ENCODE peak calls at places on chromosomes 12 and 14, in four cellular contexts. One of them, this sample, is unnamed.

GRCh38 chr12:112170376-112170775 is 45.0 kb downstream of the TRAFD1 start:
- DNase-seq in mucosa of descending colon: no peak
- DNase-seq in colonic mucosa: no peak
- DNase-seq in fibroblast of mammary gland: peak; percentile 34
- DNase-seq in this sample: no peak

GRCh38 chr12:54479421-54479820 is 6.0 kb upstream of the GTSF1 start:
- DNase-seq in mucosa of descending colon: no peak
- DNase-seq in colonic mucosa: no peak
- DNase-seq in fibroblast of mammary gland: peak; percentile 40
- DNase-seq in this sample: no peak

GRCh38 chr12:131010376-131011131 is 56.8 kb downstream of the ADGRD1 start:
- DNase-seq in mucosa of descending colon: no peak
- DNase-seq in colonic mucosa: no peak
- DNase-seq in fibroblast of mammary gland: no peak
- DNase-seq in this sample: no peak

GRCh38 chr14:102584871-102585869 is 7.3 kb upstream of the RCOR1 start:
- DNase-seq in mucosa of descending colon: peak; percentile 51
- DNase-seq in colonic mucosa: peak; percentile 50
- DNase-seq in fibroblast of mammary gland: no peak
- DNase-seq in this sample: no peak

GRCh38 chr12:69431604-69432222 is 38.5 kb upstream of the FRS2 start:
- DNase-seq in mucosa of descending colon: no peak
- DNase-seq in colonic mucosa: no peak
- DNase-seq in fibroblast of mammary gland: no peak
- DNase-seq in this sample: no peak

GRCh38 chr12:59600174-59600573 is 4.3 kb downstream of the SLC16A7 start:
- DNase-seq in mucosa of descending colon: no peak
- DNase-seq in colonic mucosa: no peak
- DNase-seq in fibroblast of mammary gland: peak; percentile 79
- DNase-seq in this sample: no peak

GRCh38 chr12:75578546-75578945 is 67.1 kb upstream of the KRR1 start:
- DNase-seq in mucosa of descending colon: no peak
- DNase-seq in colonic mucosa: no peak
- DNase-seq in fibroblast of mammary gland: no peak
- DNase-seq in this sample: no peak

GRCh38 chr14:102403028-102403427 is 40.3 kb downstream of the TECPR2 start:
- DNase-seq in mucosa of descending colon: no peak
- DNase-seq in colonic mucosa: no peak
- DNase-seq in fibroblast of mammary gland: no peak
- DNase-seq in this sample: no peak

GRCh38 chr14:89907655-89908054 is 46.9 kb downstream of the EFCAB11 start:
- DNase-seq in mucosa of descending colon: no peak
- DNase-seq in colonic mucosa: no peak
- DNase-seq in fibroblast of mammary gland: no peak
- DNase-seq in this sample: no peak

GRCh38 chr14:85934886-85935254 is 404.9 kb downstream of the FLRT2 start:
- DNase-seq in mucosa of descending colon: no peak
- DNase-seq in colonic mucosa: no peak
- DNase-seq in fibroblast of mammary gland: peak; percentile 2
- DNase-seq in this sample: no peak

GRCh38 chr12:6045438-6045837 is 79.0 kb downstream of the VWF start:
- DNase-seq in mucosa of descending colon: no peak
- DNase-seq in colonic mucosa: no peak
- DNase-seq in fibroblast of mammary gland: no peak
- DNase-seq in this sample: no peak

GRCh38 chr12:49705479-49706267 is 1.5 kb downstream of the FMNL3 start:
- DNase-seq in mucosa of descending colon: peak; percentile 41
- DNase-seq in colonic mucosa: no peak
- DNase-seq in fibroblast of mammary gland: peak; percentile 80
- DNase-seq in this sample: no peak

GRCh38 chr14:64232095-64232830 is 61.9 kb downstream of the ESR2 start:
- DNase-seq in mucosa of descending colon: no peak
- DNase-seq in colonic mucosa: no peak
- DNase-seq in fibroblast of mammary gland: peak; percentile 96
- DNase-seq in this sample: no peak

GRCh38 chr14:32343926-32344430 is 14.9 kb downstream of the AKAP6 start:
- DNase-seq in mucosa of descending colon: no peak
- DNase-seq in colonic mucosa: no peak
- DNase-seq in fibroblast of mammary gland: peak; percentile 18
- DNase-seq in this sample: no peak

GRCh38 chr14:100824156-100824555 is 1.8 kb upstream of the MEG3 start:
- DNase-seq in mucosa of descending colon: peak; percentile 33
- DNase-seq in colonic mucosa: no peak
- DNase-seq in fibroblast of mammary gland: peak; percentile 51
- DNase-seq in this sample: no peak

GRCh38 chr14:59337151-59337611 is 128.0 kb downstream of the GPR135 start:
- DNase-seq in mucosa of descending colon: no peak
- DNase-seq in colonic mucosa: no peak
- DNase-seq in fibroblast of mammary gland: peak; percentile 63
- DNase-seq in this sample: no peak

GRCh38 chr12:113908584-113909100 is 57.5 kb downstream of the RBM19 start:
- DNase-seq in mucosa of descending colon: no peak
- DNase-seq in colonic mucosa: no peak
- DNase-seq in fibroblast of mammary gland: no peak
- DNase-seq in this sample: no peak

GRCh38 chr12:126617312-126617711 is 1552.1 kb downstream of the AACS start:
- DNase-seq in mucosa of descending colon: no peak
- DNase-seq in colonic mucosa: no peak
- DNase-seq in fibroblast of mammary gland: peak; percentile 10
- DNase-seq in this sample: no peak

GRCh38 chr14:36656769-36657408 is 4.8 kb upstream of the PAX9 start:
- DNase-seq in mucosa of descending colon: no peak
- DNase-seq in colonic mucosa: no peak
- DNase-seq in fibroblast of mammary gland: no peak
- DNase-seq in this sample: no peak

GRCh38 chr12:86247871-86248270 is 8.3 kb downstream of the MGAT4C start:
- DNase-seq in mucosa of descending colon: no peak
- DNase-seq in colonic mucosa: no peak
- DNase-seq in fibroblast of mammary gland: no peak
- DNase-seq in this sample: no peak
- TF ChIP-seq CTCF in mucosa of descending colon: no peak
- TF ChIP-seq CTCF in colonic mucosa: no peak
- TF ChIP-seq CTCF in fibroblast of mammary gland: no peak
- TF ChIP-seq CTCF in this sample: no peak

GRCh38 chr12:124284368-124284767 is 10.5 kb upstream of the RFLNA start:
- DNase-seq in mucosa of descending colon: no peak
- DNase-seq in colonic mucosa: no peak
- DNase-seq in fibroblast of mammary gland: no peak
- DNase-seq in this sample: no peak
- TF ChIP-seq CTCF in mucosa of descending colon: no peak
- TF ChIP-seq CTCF in colonic mucosa: no peak
- TF ChIP-seq CTCF in fibroblast of mammary gland: no peak
- TF ChIP-seq CTCF in this sample: no peak

GRCh38 chr12:21165048-21165447 is 34.1 kb downstream of the SLCO1B1 start:
- DNase-seq in mucosa of descending colon: no peak
- DNase-seq in colonic mucosa: no peak
- DNase-seq in fibroblast of mammary gland: no peak
- DNase-seq in this sample: no peak

DNA sequence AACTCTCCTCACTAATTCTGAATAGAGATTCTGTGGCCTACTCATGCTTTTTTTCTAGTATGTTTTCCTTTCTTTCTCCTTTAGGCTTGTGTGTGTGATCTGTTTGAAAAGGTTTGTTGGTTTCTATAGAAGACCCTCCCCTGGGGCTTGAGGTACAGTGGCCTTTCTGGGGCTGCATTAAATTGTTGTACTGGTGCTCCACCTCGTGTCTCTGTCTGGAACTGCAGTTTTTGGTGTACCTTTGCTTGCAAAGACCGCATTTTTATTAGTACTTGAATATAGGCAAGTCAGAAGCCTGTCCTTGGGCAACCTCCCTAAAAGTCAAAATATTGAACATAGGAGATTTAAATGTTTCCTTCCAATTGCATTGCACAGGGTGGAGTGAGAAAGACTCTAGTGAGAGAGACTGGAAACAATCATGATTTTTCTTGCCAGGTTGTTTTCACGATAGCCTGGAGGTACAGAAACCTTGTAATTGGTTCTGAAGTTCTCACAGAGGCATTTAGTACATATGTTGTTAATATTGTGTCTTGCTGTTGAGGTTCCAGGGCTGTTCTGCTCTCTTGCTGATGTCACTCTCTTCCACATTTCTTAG is 39.0 kb downstream of the SLCO1B1 start:
- DNase-seq in mucosa of descending colon: no peak
- DNase-seq in colonic mucosa: peak; percentile 50
- DNase-seq in fibroblast of mammary gland: peak; percentile 31
- DNase-seq in this sample: no peak
- TF ChIP-seq CTCF in mucosa of descending colon: peak; percentile 13
- TF ChIP-seq CTCF in colonic mucosa: peak; percentile 46
- TF ChIP-seq CTCF in fibroblast of mammary gland: peak; percentile 67
- TF ChIP-seq CTCF in this sample: peak; percentile 82

DNA sequence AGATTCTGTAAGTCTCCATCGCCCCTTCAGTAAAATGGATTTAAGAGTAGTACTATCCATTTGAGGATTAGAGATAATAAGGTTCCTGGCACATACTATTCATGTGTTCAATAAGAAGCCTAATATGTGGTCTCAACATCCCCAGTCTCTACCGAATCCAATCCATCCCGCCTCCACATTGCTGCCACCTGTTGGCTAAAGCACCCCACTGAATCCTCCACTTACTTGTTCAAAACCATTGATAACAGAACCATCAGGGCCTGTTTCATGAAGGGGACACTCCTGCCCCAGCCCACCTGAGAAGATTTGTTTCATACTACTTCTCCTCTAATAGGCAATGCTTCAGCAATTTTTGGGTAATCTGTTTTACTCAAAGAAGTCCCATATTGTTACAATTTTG is 147.5 kb downstream of the SLC2A13 start:
- DNase-seq in mucosa of descending colon: no peak
- DNase-seq in colonic mucosa: no peak
- DNase-seq in fibroblast of mammary gland: no peak
- DNase-seq in this sample: no peak
- TF ChIP-seq CTCF in mucosa of descending colon: no peak
- TF ChIP-seq CTCF in colonic mucosa: no peak
- TF ChIP-seq CTCF in fibroblast of mammary gland: peak; percentile 23
- TF ChIP-seq CTCF in this sample: peak; percentile 14

DNA sequence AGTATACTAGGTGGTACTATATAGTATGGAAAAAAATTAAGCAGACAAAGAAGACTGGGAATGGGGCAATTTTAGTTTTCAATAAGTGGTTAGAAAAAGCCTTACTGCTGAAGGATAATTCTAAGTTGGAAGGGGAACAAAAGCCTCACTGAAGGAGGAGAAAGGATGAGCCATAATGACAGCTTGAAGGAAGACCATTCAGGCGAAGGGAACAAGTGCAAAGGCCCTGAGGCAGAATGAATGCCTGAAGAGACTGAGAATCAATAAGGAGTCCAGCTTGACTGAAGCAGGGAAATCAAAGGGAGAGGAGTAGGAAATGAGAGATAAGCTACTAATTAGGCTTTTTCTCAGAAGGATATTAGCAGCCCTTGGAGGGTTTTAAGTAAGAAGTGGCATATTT is 28.5 kb downstream of the PPP1R13B start:
- DNase-seq in mucosa of descending colon: no peak
- DNase-seq in colonic mucosa: no peak
- DNase-seq in fibroblast of mammary gland: no peak
- DNase-seq in this sample: no peak
- TF ChIP-seq CTCF in mucosa of descending colon: no peak
- TF ChIP-seq CTCF in colonic mucosa: no peak
- TF ChIP-seq CTCF in fibroblast of mammary gland: no peak
- TF ChIP-seq CTCF in this sample: no peak

GRCh38 chr12:109389146-109389545 is 41.4 kb downstream of the MYO1H start:
- DNase-seq in mucosa of descending colon: no peak
- DNase-seq in colonic mucosa: no peak
- DNase-seq in fibroblast of mammary gland: no peak
- DNase-seq in this sample: no peak

GRCh38 chr12:109388167-109388563 is 40.5 kb downstream of the MYO1H start:
- DNase-seq in mucosa of descending colon: no peak
- DNase-seq in colonic mucosa: no peak
- DNase-seq in fibroblast of mammary gland: no peak
- DNase-seq in this sample: no peak

GRCh38 chr12:109394891-109395290 is 47.2 kb downstream of the MYO1H start:
- DNase-seq in mucosa of descending colon: no peak
- DNase-seq in colonic mucosa: no peak
- DNase-seq in fibroblast of mammary gland: no peak
- DNase-seq in this sample: no peak

GRCh38 chr12:109393437-109394345 is 46.0 kb downstream of the MYO1H start:
- DNase-seq in mucosa of descending colon: no peak
- DNase-seq in colonic mucosa: peak; percentile 36
- DNase-seq in fibroblast of mammary gland: peak; percentile 57
- DNase-seq in this sample: no peak
- TF ChIP-seq CTCF in mucosa of descending colon: peak; percentile 79
- TF ChIP-seq CTCF in colonic mucosa: peak; percentile 85
- TF ChIP-seq CTCF in fibroblast of mammary gland: peak; percentile 96
- TF ChIP-seq CTCF in this sample: peak; percentile 91

GRCh38 chr12:3544296-3544965 is 53.4 kb downstream of the PRMT8 start:
- DNase-seq in mucosa of descending colon: no peak
- DNase-seq in colonic mucosa: peak; percentile 33
- DNase-seq in fibroblast of mammary gland: no peak
- DNase-seq in this sample: peak; percentile 63

GRCh38 chr12:3543826-3544225 is 52.8 kb downstream of the PRMT8 start:
- DNase-seq in mucosa of descending colon: no peak
- DNase-seq in colonic mucosa: no peak
- DNase-seq in fibroblast of mammary gland: no peak
- DNase-seq in this sample: peak; percentile 48

GRCh38 chr12:3542156-3542555 is 51.2 kb downstream of the PRMT8 start:
- DNase-seq in mucosa of descending colon: no peak
- DNase-seq in colonic mucosa: no peak
- DNase-seq in fibroblast of mammary gland: no peak
- DNase-seq in this sample: peak; percentile 53

GRCh38 chr12:3542911-3543310 is 51.9 kb downstream of the PRMT8 start:
- DNase-seq in mucosa of descending colon: no peak
- DNase-seq in colonic mucosa: no peak
- DNase-seq in fibroblast of mammary gland: peak; percentile 16
- DNase-seq in this sample: no peak

GRCh38 chr12:3545121-3545796 is 54.3 kb downstream of the PRMT8 start:
- DNase-seq in mucosa of descending colon: no peak
- DNase-seq in colonic mucosa: no peak
- DNase-seq in fibroblast of mammary gland: no peak
- DNase-seq in this sample: peak; percentile 17
- TF ChIP-seq CTCF in mucosa of descending colon: no peak
- TF ChIP-seq CTCF in colonic mucosa: no peak
- TF ChIP-seq CTCF in fibroblast of mammary gland: no peak
- TF ChIP-seq CTCF in this sample: no peak

GRCh38 chr12:48159976-48160525 is 2.7 kb upstream of the ASB8 start:
- DNase-seq in mucosa of descending colon: no peak
- DNase-seq in colonic mucosa: no peak
- DNase-seq in fibroblast of mammary gland: no peak
- DNase-seq in this sample: no peak
- TF ChIP-seq CTCF in mucosa of descending colon: no peak
- TF ChIP-seq CTCF in colonic mucosa: no peak
- TF ChIP-seq CTCF in fibroblast of mammary gland: no peak
- TF ChIP-seq CTCF in this sample: no peak

DNA sequence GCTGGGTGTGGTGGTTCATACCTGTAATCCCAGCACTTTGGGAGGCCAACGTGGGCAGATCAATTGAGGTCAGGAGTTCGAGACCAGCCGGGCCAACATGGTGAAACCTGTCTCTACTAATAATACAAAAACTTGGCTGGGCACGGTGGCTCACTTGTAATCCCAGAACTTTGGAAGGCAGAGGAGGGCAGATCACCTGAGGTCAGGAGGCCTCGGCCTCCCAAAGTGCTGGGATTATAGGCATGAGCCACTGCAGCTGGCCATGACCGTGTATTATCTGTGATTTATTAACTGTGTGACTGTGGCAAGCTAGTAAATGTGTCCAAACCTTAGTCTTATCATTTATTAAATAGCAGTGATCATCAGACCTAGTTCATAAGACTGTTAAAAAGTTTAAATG is 7.1 kb upstream of the ITPK1 start:
- DNase-seq in mucosa of descending colon: no peak
- DNase-seq in colonic mucosa: no peak
- DNase-seq in fibroblast of mammary gland: no peak
- DNase-seq in this sample: no peak
- TF ChIP-seq CTCF in mucosa of descending colon: no peak
- TF ChIP-seq CTCF in colonic mucosa: no peak
- TF ChIP-seq CTCF in fibroblast of mammary gland: no peak
- TF ChIP-seq CTCF in this sample: no peak